ENCODE peak calls at places on chromosomes 3 and 15, in eight cellular contexts. D is K562; A is CD8-positive, alpha-beta memory T cell; O is BE2C; Q is AG09309; W is fibroblast of pulmonary artery; U is upper lobe of right lung; J is lung. X is an unnamed sample.

GRCh38 chr3:154862265-154862664 is 217.9 kb upstream of the MME start:
- DNase-seq in D (no peak), A (no peak), O (no peak), Q (peak), W (no peak), U (no peak), J (no peak), X (peak)

GRCh38 chr15:23472678-23473077 is 25.6 kb upstream of the GOLGA6L2 start:
- DNase-seq in D (no peak), A (no peak), O (no peak), Q (no peak), W (no peak), U (no peak), J (no peak), X (no peak)

GRCh38 chr3:69426291-69426690 is 40.4 kb upstream of the FRMD4B start:
- DNase-seq in D (no peak), A (no peak), O (no peak), Q (no peak), W (no peak), U (no peak), J (no peak), X (no peak)

GRCh38 chr15:43225201-43225949 is 4.6 kb upstream of the EPB42 start:
- DNase-seq in D (no peak), A (no peak), O (peak), Q (no peak), W (peak), U (no peak), J (no peak), X (peak)

GRCh38 chr3:4522962-4523361 is 29.8 kb downstream of the ITPR1 start:
- DNase-seq in D (no peak), A (no peak), O (no peak), Q (no peak), W (no peak), U (no peak), J (no peak), X (no peak)

GRCh38 chr15:63640146-63640545 is 43.0 kb downstream of the FBXL22 start:
- DNase-seq in D (no peak), A (no peak), O (no peak), Q (no peak), W (no peak), U (no peak), J (no peak), X (no peak)

GRCh38 chr3:139772539-139773500 is 95.0 kb upstream of the NMNAT3 start:
- DNase-seq in D (no peak), A (no peak), O (no peak), Q (peak), W (peak), U (no peak), J (no peak), X (peak)

GRCh38 chr3:32307591-32307990 is 69.1 kb downstream of the CMTM8 start:
- DNase-seq in D (no peak), A (no peak), O (no peak), Q (no peak), W (no peak), U (no peak), J (no peak), X (no peak)

GRCh38 chr15:59885832-59886231 is 118.3 kb upstream of the FOXB1 start:
- DNase-seq in D (no peak), A (no peak), O (peak), Q (no peak), W (peak), U (no peak), J (no peak), X (peak)

GRCh38 chr15:42996871-42997270 is 76.3 kb upstream of the TTBK2 start:
- DNase-seq in D (no peak), A (no peak), O (no peak), Q (no peak), W (no peak), U (no peak), J (no peak), X (no peak)

GRCh38 chr3:111763101-111763500 is 96.0 kb upstream of the PHLDB2 start:
- DNase-seq in D (no peak), A (no peak), O (no peak), Q (no peak), W (peak), U (no peak), J (no peak), X (no peak)

GRCh38 chr3:72848703-72849081 is 447 bp upstream of the SHQ1 start:
- DNase-seq in D (no peak), A (peak), O (no peak), Q (no peak), W (peak), U (no peak), J (no peak), X (peak)

GRCh38 chr15:74768771-74769342 is 13.0 kb upstream of the CSK start:
- DNase-seq in D (peak), A (peak), O (peak), Q (no peak), W (peak), U (peak), J (peak), X (peak)

GRCh38 chr3:123392871-123393620 is 55.8 kb downstream of the ADCY5 start:
- DNase-seq in D (no peak), A (no peak), O (no peak), Q (no peak), W (no peak), U (no peak), J (no peak), X (no peak)

GRCh38 chr3:53412953-53413352 is 65.6 kb upstream of the DCP1A start:
- DNase-seq in D (no peak), A (no peak), O (no peak), Q (no peak), W (no peak), U (no peak), J (no peak), X (no peak)

GRCh38 chr15:57319226-57319918 is 56.9 kb upstream of the CGNL1 start:
- DNase-seq in D (no peak), A (no peak), O (no peak), Q (no peak), W (no peak), U (no peak), J (no peak), X (no peak)

GRCh38 chr3:121545049-121545563 is 682 bp downstream of the POLQ start:
- DNase-seq in D (no peak), A (no peak), O (no peak), Q (no peak), W (peak), U (no peak), J (no peak), X (no peak)

DNA sequence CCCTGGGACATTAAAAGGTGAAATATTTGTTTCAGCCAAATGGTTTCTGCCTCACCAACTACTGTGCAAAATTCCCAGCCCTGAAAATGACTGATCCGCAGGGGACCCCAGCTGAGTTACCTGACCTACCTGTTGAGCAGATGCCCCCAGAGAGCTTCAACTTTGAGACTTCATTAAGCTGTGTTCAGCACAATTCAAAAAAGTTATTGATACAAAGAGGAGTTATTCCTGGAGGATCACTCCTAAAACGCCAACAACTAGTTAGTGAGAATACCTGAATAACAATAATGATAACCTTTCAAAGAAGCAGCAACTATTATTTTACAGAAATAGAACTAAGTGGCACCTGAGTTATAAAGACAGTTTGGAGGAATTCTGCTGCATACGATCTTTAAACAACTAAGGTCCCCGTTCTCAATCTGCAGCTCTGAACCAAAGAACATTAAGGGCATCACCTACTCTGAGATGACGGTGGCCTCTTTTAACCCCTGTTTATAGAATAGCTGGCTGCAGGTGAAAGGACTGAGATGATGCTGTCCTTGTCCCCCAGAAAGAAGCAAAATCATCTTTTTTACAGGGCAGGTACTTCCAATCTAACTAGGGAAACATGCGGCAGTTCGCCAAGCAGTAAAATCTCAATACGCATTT is 659 bp downstream of the GADL1 start:
- DNase-seq in D (no peak), A (no peak), O (no peak), Q (no peak), W (no peak), U (no peak), J (no peak), X (no peak)
- H3K4me3 ChIP-seq in D (no peak), A (no peak), O (no peak), Q (peak), W (no peak), U (peak), J (no peak), X (peak)

GRCh38 chr3:10354373-10355015 is 33.6 kb upstream of the SEC13 start:
- DNase-seq in D (no peak), A (no peak), O (no peak), Q (no peak), W (no peak), U (no peak), J (no peak), X (no peak)

GRCh38 chr3:10357095-10357494 is 36.2 kb upstream of the SEC13 start:
- DNase-seq in D (no peak), A (no peak), O (no peak), Q (no peak), W (no peak), U (no peak), J (no peak), X (no peak)

GRCh38 chr3:10357592-10358308 is 36.8 kb upstream of the SEC13 start:
- DNase-seq in D (no peak), A (no peak), O (peak), Q (peak), W (peak), U (no peak), J (no peak), X (peak)

GRCh38 chr3:10358309-10358980 is 37.5 kb upstream of the SEC13 start:
- DNase-seq in D (no peak), A (no peak), O (no peak), Q (no peak), W (no peak), U (no peak), J (no peak), X (no peak)

GRCh38 chr3:10356461-10356897 is 35.6 kb upstream of the SEC13 start:
- DNase-seq in D (no peak), A (no peak), O (peak), Q (no peak), W (no peak), U (no peak), J (no peak), X (peak)
- H3K4me3 ChIP-seq in D (no peak), A (no peak), O (no peak), Q (no peak), W (no peak), U (no peak), J (no peak), X (no peak)

GRCh38 chr15:89758981-89759380 is 7.9 kb upstream of the MESP1 start:
- DNase-seq in D (no peak), A (no peak), O (no peak), Q (no peak), W (no peak), U (no peak), J (no peak), X (no peak)

GRCh38 chr15:89759835-89760234 is 8.8 kb upstream of the MESP1 start:
- DNase-seq in D (no peak), A (no peak), O (no peak), Q (no peak), W (no peak), U (no peak), J (no peak), X (no peak)

GRCh38 chr15:89760303-89761008 is 9.4 kb upstream of the MESP1 start:
- DNase-seq in D (peak), A (peak), O (peak), Q (no peak), W (peak), U (peak), J (peak), X (peak)

GRCh38 chr15:89761929-89762328 is 10.9 kb upstream of the MESP1 start:
- DNase-seq in D (no peak), A (no peak), O (no peak), Q (no peak), W (no peak), U (no peak), J (no peak), X (no peak)

GRCh38 chr15:89761009-89761831 is 10.2 kb upstream of the MESP1 start:
- DNase-seq in D (no peak), A (no peak), O (no peak), Q (no peak), W (no peak), U (no peak), J (peak), X (no peak)
- H3K4me3 ChIP-seq in D (no peak), A (no peak), O (no peak), Q (no peak), W (no peak), U (no peak), J (no peak), X (no peak)

GRCh38 chr3:98567646-98568280 is 25.6 kb downstream of the CPOX start:
- DNase-seq in D (no peak), A (no peak), O (no peak), Q (no peak), W (no peak), U (no peak), J (no peak), X (no peak)

GRCh38 chr3:98574157-98574556 is 19.3 kb downstream of the CPOX start:
- DNase-seq in D (peak), A (no peak), O (no peak), Q (no peak), W (no peak), U (no peak), J (no peak), X (no peak)

GRCh38 chr3:98577178-98577895 is 16.1 kb downstream of the CPOX start:
- DNase-seq in D (no peak), A (no peak), O (no peak), Q (peak), W (peak), U (no peak), J (no peak), X (peak)

GRCh38 chr3:98568402-98568801 is 25.0 kb downstream of the CPOX start:
- DNase-seq in D (no peak), A (no peak), O (no peak), Q (no peak), W (no peak), U (no peak), J (no peak), X (no peak)

DNA sequence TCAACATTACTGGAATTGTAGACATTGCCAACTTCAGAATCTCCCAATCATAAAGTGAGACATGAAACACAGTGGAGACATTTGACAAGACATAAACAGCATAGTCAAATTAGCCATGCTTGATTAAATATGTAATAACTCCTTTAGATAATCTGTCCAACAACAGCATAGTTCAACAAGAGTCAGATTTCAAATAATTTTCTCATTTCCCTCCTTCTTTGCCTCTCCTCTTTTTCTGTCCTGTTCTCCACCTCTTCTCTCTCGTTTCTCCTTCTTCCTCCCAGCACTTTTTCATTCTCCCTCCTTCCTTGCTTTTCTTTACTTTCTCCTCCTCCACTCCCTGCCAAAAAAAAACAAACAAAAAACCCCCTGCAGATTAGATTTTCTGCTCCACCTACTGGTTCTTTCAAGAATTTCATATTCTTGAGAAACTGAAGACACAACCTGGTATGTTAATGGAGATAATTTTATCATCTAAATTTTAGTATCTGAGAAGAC is 20.1 kb downstream of the CPOX start:
- DNase-seq in D (no peak), A (no peak), O (no peak), Q (no peak), W (peak), U (no peak), J (no peak), X (peak)
- H3K4me3 ChIP-seq in D (no peak), A (no peak), O (no peak), Q (no peak), W (no peak), U (no peak), J (no peak), X (no peak)

DNA sequence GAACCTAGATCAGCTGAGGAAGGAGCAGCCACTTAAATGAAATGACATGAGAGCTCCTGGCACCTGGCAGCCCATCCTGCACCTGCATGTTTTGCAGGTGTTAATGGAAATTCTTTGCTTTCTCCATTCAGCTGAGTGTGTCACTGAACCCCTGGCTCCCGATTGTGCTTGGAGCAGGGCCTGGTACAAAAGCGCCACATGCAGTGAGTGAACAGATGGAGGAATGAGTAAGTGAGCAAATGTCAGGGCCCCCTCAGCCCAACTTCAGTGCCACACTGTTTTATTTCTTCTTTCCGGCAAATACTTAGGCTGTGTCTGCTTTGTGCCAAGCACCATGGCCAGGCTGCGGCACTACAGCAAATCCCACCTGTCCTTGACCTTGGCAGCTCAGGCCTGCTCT is 132.2 kb downstream of the ASB7 start:
- DNase-seq in D (no peak), A (no peak), O (no peak), Q (no peak), W (no peak), U (no peak), J (no peak), X (no peak)
- H3K4me3 ChIP-seq in D (no peak), A (no peak), O (no peak), Q (no peak), W (no peak), U (no peak), J (no peak), X (no peak)

DNA sequence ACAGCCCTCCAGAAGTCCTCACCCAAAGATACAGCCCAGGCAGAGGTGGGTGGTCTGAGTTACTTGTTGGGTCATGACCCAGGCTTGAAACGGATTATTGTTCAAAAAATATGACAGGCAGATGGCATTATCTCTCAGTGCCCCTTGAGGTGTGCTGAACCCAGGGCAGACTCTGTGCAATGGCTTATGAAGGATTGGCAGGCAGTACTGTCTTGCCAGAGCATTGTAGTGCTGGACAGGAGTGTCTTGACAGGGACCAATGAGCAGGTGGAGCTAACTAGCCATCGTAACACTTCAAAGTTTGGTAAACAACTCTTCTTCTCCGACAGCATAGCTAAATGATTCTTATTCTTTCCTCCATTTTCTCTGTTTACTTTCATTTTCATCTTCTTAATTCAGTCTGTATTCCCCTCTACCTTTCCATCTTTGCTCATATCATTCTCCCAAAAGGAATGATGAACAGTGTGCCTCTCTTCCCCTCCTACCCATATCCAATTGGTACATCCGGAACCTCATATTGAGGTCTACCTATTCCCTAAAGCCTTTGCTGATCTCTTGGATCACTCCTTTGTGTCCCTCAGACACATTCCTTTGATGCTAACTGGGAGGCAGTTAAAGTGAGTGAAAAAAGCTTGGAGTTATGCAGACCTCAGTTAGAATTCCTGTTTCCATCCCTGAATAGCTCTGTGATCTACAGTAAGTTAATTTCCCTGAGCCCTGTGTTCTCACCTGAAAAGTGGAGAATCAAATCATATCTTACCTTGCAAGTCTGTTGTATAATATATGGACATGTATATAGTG is 2.6 kb upstream of the IL20RB start:
- DNase-seq in D (no peak), A (no peak), O (no peak), Q (no peak), W (no peak), U (no peak), J (no peak), X (no peak)
- H3K4me3 ChIP-seq in D (no peak), A (no peak), O (no peak), Q (no peak), W (no peak), U (no peak), J (no peak), X (no peak)

DNA sequence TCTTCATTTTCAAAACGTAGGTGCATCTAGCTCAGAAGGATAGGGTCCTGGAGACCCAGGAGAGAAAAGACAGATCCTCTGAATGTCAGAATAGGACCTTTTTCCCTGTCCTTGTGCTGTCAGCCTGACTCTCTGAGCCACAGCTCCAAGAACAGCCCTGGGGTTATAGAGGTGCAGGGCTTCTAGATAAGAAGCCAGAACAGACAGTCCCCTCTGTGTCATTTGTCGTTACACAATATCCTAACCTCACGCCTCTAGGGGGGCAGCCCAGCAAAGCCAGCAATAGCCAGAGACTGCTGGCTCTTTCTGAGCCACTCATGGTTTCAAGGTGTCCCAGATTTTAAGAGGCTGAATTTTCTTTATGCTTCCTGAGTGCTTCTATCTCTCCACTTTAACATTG is 153.2 kb upstream of the THBS1 start:
- DNase-seq in D (peak), A (no peak), O (no peak), Q (no peak), W (peak), U (no peak), J (no peak), X (no peak)
- H3K4me3 ChIP-seq in D (no peak), A (peak), O (no peak), Q (no peak), W (no peak), U (no peak), J (no peak), X (no peak)